ENCODE peak calls at places on chromosomes 11 and 22, in five cellular contexts. Z is RPMI8226; F is effector CD8-positive, alpha-beta T cell; R is T-cell; B is EL. A is an unnamed sample.

GRCh38 chr11:93784935-93785360 is 866 bp downstream of the MED17 start:
- DNase-seq in Z (no peak), B (peak), R (no peak), F (no peak), A (peak)

GRCh38 chr22:30198152-30198845 is 48.3 kb downstream of the LIF start:
- DNase-seq in R (no peak), B (no peak), F (no peak), Z (no peak), A (no peak)

GRCh38 chr11:78392854-78393253 is 24.8 kb downstream of the GAB2 start:
- DNase-seq in R (no peak), Z (no peak), F (no peak), B (no peak), A (no peak)

GRCh38 chr11:126874276-126874675 is 126.3 kb downstream of the KIRREL3 start:
- DNase-seq in F (no peak), Z (no peak), R (no peak), B (no peak), A (no peak)

GRCh38 chr11:69840371-69841169 is 21.4 kb upstream of the FGF3 start:
- DNase-seq in R (no peak), F (no peak), B (no peak), Z (peak), A (no peak)

GRCh38 chr11:130146797-130147196 is 12.8 kb upstream of the ST14 start:
- DNase-seq in Z (peak), R (no peak), B (no peak), F (no peak), A (no peak)

GRCh38 chr11:44811841-44812448 is 85.2 kb downstream of the TSPAN18 start:
- DNase-seq in Z (no peak), R (no peak), B (no peak), F (no peak), A (no peak)

GRCh38 chr11:110710520-110711381 is 1.5 kb downstream of the ARHGAP20 start:
- DNase-seq in Z (no peak), F (no peak), B (peak), R (no peak), A (no peak)

GRCh38 chr11:65853249-65853979 is 4.6 kb downstream of the CFL1 start:
- DNase-seq in R (no peak), F (no peak), B (peak), Z (no peak), A (no peak)

GRCh38 chr22:26648011-26648497 is 9.3 kb upstream of the MIAT start:
- DNase-seq in B (no peak), R (peak), F (no peak), Z (peak), A (peak)

GRCh38 chr11:35363246-35364100 is 55.9 kb downstream of the SLC1A2 start:
- DNase-seq in R (no peak), F (no peak), B (no peak), Z (no peak), A (no peak)

GRCh38 chr11:86524603-86525352 is 147.6 kb downstream of the ME3 start:
- DNase-seq in Z (no peak), F (no peak), B (peak), R (no peak), A (no peak)

GRCh38 chr11:473975-474785 is 24.1 kb downstream of the PTDSS2 start:
- DNase-seq in R (no peak), F (no peak), B (no peak), Z (no peak), A (no peak)

GRCh38 chr11:30046211-30046945 is 29.5 kb upstream of the KCNA4 start:
- DNase-seq in B (no peak), Z (peak), F (no peak), R (no peak), A (no peak)

GRCh38 chr11:67572747-67573419 is 10.7 kb upstream of the GSTP1 start:
- DNase-seq in Z (peak), F (no peak), B (peak), R (no peak), A (peak)

GRCh38 chr22:20537325-20537756 is 29.9 kb downstream of the MED15 start:
- DNase-seq in F (no peak), R (no peak), B (no peak), Z (no peak), A (no peak)

GRCh38 chr22:37416806-37417205 is 10.5 kb downstream of the ELFN2 start:
- DNase-seq in Z (no peak), R (peak), B (no peak), F (no peak), A (peak)

GRCh38 chr11:96620464-96621044 is 230.7 kb downstream of the JRKL start:
- DNase-seq in B (no peak), R (no peak), Z (peak), F (no peak), A (no peak)

GRCh38 chr11:2089536-2090165 is 49.5 kb downstream of the IGF2 start:
- DNase-seq in Z (peak), F (no peak), B (peak), R (no peak), A (peak)

GRCh38 chr11:32204751-32205150 is 113.9 kb downstream of the RCN1 start:
- DNase-seq in F (no peak), R (no peak), B (no peak), Z (no peak), A (no peak)

GRCh38 chr11:2260491-2261364 is 9.7 kb downstream of the ASCL2 start:
- DNase-seq in F (no peak), R (no peak), Z (no peak), B (no peak), A (no peak)

GRCh38 chr22:35509451-35509850 is 31.2 kb upstream of the RASD2 start:
- DNase-seq in B (no peak), Z (no peak), R (no peak), F (no peak), A (no peak)

GRCh38 chr22:26367402-26368245 is 61.4 kb upstream of the ASPHD2 start:
- DNase-seq in F (peak), Z (peak), B (peak), R (peak), A (peak)

GRCh38 chr22:49787861-49788260 is 39.8 kb downstream of the BRD1 start:
- DNase-seq in B (no peak), R (no peak), Z (no peak), F (no peak), A (no peak)

GRCh38 chr22:29136715-29137700 is 64.2 kb downstream of the KREMEN1 start:
- DNase-seq in B (no peak), Z (no peak), R (no peak), F (no peak), A (no peak)

GRCh38 chr22:29345932-29346331 is 30.4 kb upstream of the RASL10A start:
- DNase-seq in B (no peak), Z (no peak), R (no peak), F (no peak), A (no peak)

GRCh38 chr11:8810331-8811301 is 100.4 kb upstream of the AKIP1 start:
- DNase-seq in F (no peak), Z (peak), B (peak), R (no peak), A (peak)

GRCh38 chr11:115656684-115657083 is 152.5 kb upstream of the CADM1 start:
- DNase-seq in B (no peak), Z (no peak), F (no peak), R (no peak), A (no peak)

GRCh38 chr11:58465690-58466089 is 23.7 kb upstream of the OR5B12 start:
- DNase-seq in Z (no peak), B (no peak), F (no peak), R (no peak), A (no peak)

GRCh38 chr11:33531743-33532181 is 168.9 kb downstream of the C11orf91 start:
- DNase-seq in F (no peak), B (peak), R (no peak), Z (no peak), A (no peak)

GRCh38 chr11:32266611-32267010 is 168.7 kb downstream of the WT1 start:
- DNase-seq in B (no peak), R (no peak), F (no peak), Z (no peak), A (no peak)

GRCh38 chr11:11459578-11459977 is 106.5 kb upstream of the CSNK2A3 start:
- DNase-seq in R (no peak), F (no peak), B (no peak), Z (no peak), A (no peak)

A was measured in activated CD4-positive, alpha-beta memory T cell treated with anti-CD3 and anti-CD28 coated beads for 36 hours.